ENCODE peak calls at places on chromosomes 3 and 15, in ten cellular contexts. One of them, this sample, is unnamed.

GRCh38 chr3:129505341-129505740 is 23.1 kb upstream of the RHO start:
- DNase-seq in uterus: no peak
- DNase-seq in GM13977: no peak
- DNase-seq in HCEC 1CT: no peak
- DNase-seq in caudate nucleus: no peak
- DNase-seq in AG10803: no peak
- DNase-seq in HTR-8/SVneo: no peak
- DNase-seq in left ventricle myocardium inferior: no peak
- DNase-seq in upper lobe of right lung: no peak
- DNase-seq in choroid plexus epithelial cell: no peak
- DNase-seq in this sample: no peak

GRCh38 chr15:38389924-38390542 is 63.9 kb upstream of the FAM98B start:
- DNase-seq in left ventricle myocardium inferior: peak; percentile 42
- DNase-seq in choroid plexus epithelial cell: peak; percentile 78
- DNase-seq in upper lobe of right lung: peak; percentile 63
- DNase-seq in GM13977: peak; percentile 39
- DNase-seq in AG10803: peak; percentile 38
- DNase-seq in HTR-8/SVneo: peak; percentile 34
- DNase-seq in uterus: peak; percentile 65
- DNase-seq in caudate nucleus: no peak
- DNase-seq in HCEC 1CT: peak; percentile 31
- DNase-seq in this sample: peak; percentile 65

GRCh38 chr15:51450001-51450400 is 108.5 kb downstream of the GLDN start:
- DNase-seq in caudate nucleus: no peak
- DNase-seq in left ventricle myocardium inferior: no peak
- DNase-seq in choroid plexus epithelial cell: peak; percentile 55
- DNase-seq in HCEC 1CT: no peak
- DNase-seq in uterus: no peak
- DNase-seq in GM13977: no peak
- DNase-seq in AG10803: peak; percentile 2
- DNase-seq in HTR-8/SVneo: no peak
- DNase-seq in upper lobe of right lung: no peak
- DNase-seq in this sample: no peak

GRCh38 chr15:69181419-69181818 is 21.0 kb downstream of the GLCE start:
- DNase-seq in upper lobe of right lung: no peak
- DNase-seq in left ventricle myocardium inferior: no peak
- DNase-seq in HCEC 1CT: no peak
- DNase-seq in GM13977: no peak
- DNase-seq in choroid plexus epithelial cell: no peak
- DNase-seq in uterus: no peak
- DNase-seq in HTR-8/SVneo: no peak
- DNase-seq in caudate nucleus: no peak
- DNase-seq in AG10803: peak; percentile 53
- DNase-seq in this sample: no peak

GRCh38 chr15:77506311-77507150 is 85.8 kb downstream of the HMG20A start:
- DNase-seq in AG10803: no peak
- DNase-seq in upper lobe of right lung: peak; percentile 83
- DNase-seq in HCEC 1CT: no peak
- DNase-seq in uterus: peak; percentile 75
- DNase-seq in caudate nucleus: no peak
- DNase-seq in HTR-8/SVneo: no peak
- DNase-seq in GM13977: no peak
- DNase-seq in choroid plexus epithelial cell: peak; percentile 52
- DNase-seq in left ventricle myocardium inferior: peak; percentile 82
- DNase-seq in this sample: no peak

GRCh38 chr15:36658905-36659304 is 79.5 kb downstream of the CDIN1 start:
- DNase-seq in caudate nucleus: no peak
- DNase-seq in HTR-8/SVneo: no peak
- DNase-seq in choroid plexus epithelial cell: no peak
- DNase-seq in uterus: no peak
- DNase-seq in left ventricle myocardium inferior: no peak
- DNase-seq in AG10803: no peak
- DNase-seq in upper lobe of right lung: no peak
- DNase-seq in HCEC 1CT: no peak
- DNase-seq in GM13977: no peak
- DNase-seq in this sample: no peak

GRCh38 chr3:38027466-38028465 is 1.7 kb downstream of the PLCD1 start:
- DNase-seq in caudate nucleus: no peak
- DNase-seq in choroid plexus epithelial cell: no peak
- DNase-seq in HTR-8/SVneo: no peak
- DNase-seq in AG10803: no peak
- DNase-seq in upper lobe of right lung: peak; percentile 37
- DNase-seq in HCEC 1CT: no peak
- DNase-seq in GM13977: no peak
- DNase-seq in left ventricle myocardium inferior: no peak
- DNase-seq in uterus: no peak
- DNase-seq in this sample: no peak

GRCh38 chr15:39582286-39582976 is 1.6 kb downstream of the THBS1 start:
- DNase-seq in upper lobe of right lung: no peak
- DNase-seq in uterus: peak; percentile 64
- DNase-seq in HCEC 1CT: no peak
- DNase-seq in caudate nucleus: no peak
- DNase-seq in choroid plexus epithelial cell: peak; percentile 59
- DNase-seq in left ventricle myocardium inferior: no peak
- DNase-seq in AG10803: peak; percentile 84
- DNase-seq in HTR-8/SVneo: no peak
- DNase-seq in GM13977: no peak
- DNase-seq in this sample: no peak

GRCh38 chr15:89081878-89082277 is 6.4 kb upstream of the ABHD2 start:
- DNase-seq in AG10803: no peak
- DNase-seq in choroid plexus epithelial cell: no peak
- DNase-seq in left ventricle myocardium inferior: no peak
- DNase-seq in GM13977: no peak
- DNase-seq in caudate nucleus: no peak
- DNase-seq in HCEC 1CT: no peak
- DNase-seq in upper lobe of right lung: no peak
- DNase-seq in uterus: no peak
- DNase-seq in HTR-8/SVneo: no peak
- DNase-seq in this sample: no peak

GRCh38 chr3:150094150-150094932 is 123.6 kb upstream of the PFN2 start:
- DNase-seq in AG10803: peak; percentile 77
- DNase-seq in caudate nucleus: no peak
- DNase-seq in HCEC 1CT: peak; percentile 65
- DNase-seq in HTR-8/SVneo: no peak
- DNase-seq in uterus: no peak
- DNase-seq in GM13977: no peak
- DNase-seq in upper lobe of right lung: no peak
- DNase-seq in left ventricle myocardium inferior: no peak
- DNase-seq in choroid plexus epithelial cell: peak; percentile 71
- DNase-seq in this sample: no peak

GRCh38 chr3:182686033-182686886 is 107.0 kb upstream of the ATP11B start:
- DNase-seq in left ventricle myocardium inferior: no peak
- DNase-seq in upper lobe of right lung: no peak
- DNase-seq in GM13977: no peak
- DNase-seq in uterus: no peak
- DNase-seq in HTR-8/SVneo: no peak
- DNase-seq in HCEC 1CT: no peak
- DNase-seq in caudate nucleus: no peak
- DNase-seq in AG10803: no peak
- DNase-seq in choroid plexus epithelial cell: no peak
- DNase-seq in this sample: no peak

This sample was measured in GM20000.